ENCODE peak calls at places on chromosomes 5 and 9, in four cellular contexts. K, W, V and C are unnamed samples.

GRCh38 chr5:74469234-74469972 is 171.1 kb downstream of the ENC1 start:
- ATAC-seq in K (no peak), W (no peak), V (no peak), C (no peak)

GRCh38 chr5:175695161-175696126 is 37.6 kb downstream of the HRH2 start:
- ATAC-seq in K (no peak), W (no peak), V (no peak), C (no peak)

GRCh38 chr5:73437126-73438047 is 11.2 kb downstream of the FOXD1 start:
- ATAC-seq in K (no peak), W (peak; percentile 84), V (peak; percentile 93), C (peak; percentile 44)

GRCh38 chr9:81976351-81976750 is 12.2 kb upstream of the SPATA31D1 start:
- ATAC-seq in K (no peak), W (no peak), V (no peak), C (no peak)

GRCh38 chr5:65970481-65971367 is 44.3 kb downstream of the ERBIN start:
- ATAC-seq in K (no peak), W (no peak), V (peak; percentile 16), C (no peak)

GRCh38 chr5:38607930-38608545 is 51.6 kb upstream of the LIFR start:
- ATAC-seq in K (no peak), W (no peak), V (peak; percentile 67), C (no peak)

GRCh38 chr9:89137548-89138462 is 40.8 kb downstream of the SHC3 start:
- ATAC-seq in K (peak; percentile 51), W (no peak), V (no peak), C (peak; percentile 92)

GRCh38 chr5:67723873-67724272 is 491.7 kb upstream of the PIK3R1 start:
- ATAC-seq in K (no peak), W (no peak), V (no peak), C (no peak)

GRCh38 chr9:98248737-98249474 is 6.5 kb downstream of the TBC1D2 start:
- ATAC-seq in K (peak; percentile 75), W (no peak), V (peak; percentile 84), C (peak; percentile 75)

GRCh38 chr5:7875151-7875550 is 6.2 kb downstream of the MTRR start:
- ATAC-seq in K (no peak), W (no peak), V (no peak), C (no peak)

GRCh38 chr9:92764988-92765936 is 629 bp upstream of the BICD2 start:
- ATAC-seq in K (peak; percentile 99), W (peak; percentile 95), V (peak; percentile 96), C (peak; percentile 98)
- TF ChIP-seq EP300 in K (no peak), W (no peak), V (no peak), C (no peak)

GRCh38 chr9:130682490-130683121 is 11.0 kb upstream of the EXOSC2 start:
- ATAC-seq in K (peak; percentile 88), W (peak; percentile 77), V (peak; percentile 67), C (peak; percentile 62)
- H3K4me3 ChIP-seq in K (peak overlapping the region; percentile 70), W (peak overlapping the region; percentile 62), V (peak overlapping the region; percentile 66), C (no peak overlapping the region)

GRCh38 chr5:3740546-3741371 is 145.1 kb downstream of the IRX1 start:
- ATAC-seq in K (peak; percentile 21), W (no peak), V (no peak), C (no peak)

GRCh38 chr5:3736926-3737325 is 141.3 kb downstream of the IRX1 start:
- ATAC-seq in K (no peak), W (no peak), V (no peak), C (no peak)

GRCh38 chr5:3738909-3739308 is 143.3 kb downstream of the IRX1 start:
- ATAC-seq in K (no peak), W (no peak), V (no peak), C (no peak)

GRCh38 chr5:3734621-3735020 is 139.0 kb downstream of the IRX1 start:
- ATAC-seq in K (no peak), W (no peak), V (no peak), C (no peak)

GRCh38 chr5:3736466-3736865 is 140.8 kb downstream of the IRX1 start:
- ATAC-seq in K (no peak), W (no peak), V (no peak), C (no peak)
- H3K27me3 ChIP-seq in K (no peaks in the 10 kb centered on the region), W (no peaks in the 10 kb centered on the region), V (peaks cover 26% of the 10 kb centered on the region), C (peaks cover 4% of the 10 kb centered on the region)

DNA sequence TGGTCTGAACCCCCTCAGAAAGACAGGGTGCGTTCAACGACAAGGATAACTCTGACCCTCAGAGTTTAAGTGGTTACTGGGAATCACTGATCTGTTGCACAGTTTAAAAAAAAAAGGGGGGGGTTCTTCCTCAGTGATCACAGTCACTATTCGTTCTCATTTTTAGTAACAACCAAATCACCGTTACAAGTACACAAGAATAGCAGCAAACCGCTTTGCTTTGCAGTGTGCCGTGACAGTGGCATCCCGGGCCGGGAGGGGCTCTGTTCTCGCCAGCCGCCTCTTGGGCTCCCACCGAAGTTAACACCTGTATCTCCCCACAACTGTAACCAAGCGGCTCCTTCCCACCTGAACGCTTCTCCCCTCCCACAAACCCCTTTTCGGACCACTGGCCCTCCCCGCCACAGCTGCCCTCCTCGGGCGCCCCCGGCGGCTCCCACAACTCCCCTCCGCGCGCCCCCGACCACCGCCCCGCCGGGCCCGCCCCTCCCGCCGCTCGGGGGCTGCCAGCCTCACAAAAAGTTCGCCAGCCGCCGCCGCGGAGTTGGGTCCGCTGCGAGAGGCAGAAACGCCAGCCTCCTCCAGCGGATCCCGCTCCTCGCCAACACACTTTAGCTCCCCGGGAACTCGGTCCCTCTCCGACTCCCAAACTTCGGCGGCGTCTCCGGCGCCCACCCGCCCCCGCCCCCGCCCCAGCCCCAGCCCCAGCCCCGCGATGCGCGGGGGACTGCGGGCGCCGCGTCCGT is 1.2 kb downstream of the SSBP2 start:
- ATAC-seq in K (no peak), W (no peak), V (peak; percentile 2), C (no peak)
- TF ChIP-seq EP300 in K (no peak), W (no peak), V (no peak), C (no peak)

DNA sequence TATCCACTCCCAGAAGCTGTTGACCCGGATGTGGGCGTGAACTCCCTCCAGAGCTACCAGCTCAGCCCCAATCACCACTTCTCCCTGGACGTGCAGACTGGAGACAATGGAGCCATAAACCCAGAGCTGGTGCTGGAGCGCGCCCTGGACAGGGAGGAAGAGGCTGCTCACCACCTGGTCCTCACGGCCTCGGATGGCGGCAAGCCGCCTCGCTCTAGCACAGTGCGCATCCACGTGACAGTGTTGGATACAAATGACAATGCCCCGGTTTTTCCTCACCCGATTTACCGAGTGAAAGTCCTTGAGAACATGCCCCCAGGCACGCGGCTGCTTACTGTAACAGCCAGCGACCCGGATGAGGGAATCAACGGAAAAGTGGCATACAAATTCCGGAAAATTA is 834 bp downstream of the PCDHGA8 start:
- ATAC-seq in K (no peak), W (no peak), V (no peak), C (no peak)
- H3K4me3 ChIP-seq in K (no peak overlapping the region), W (no peak overlapping the region), V (no peak overlapping the region), C (no peak overlapping the region)

GRCh38 chr5:176747670-176748072 is 62.7 kb upstream of the UNC5A start:
- ATAC-seq in K (no peak), W (no peak), V (no peak), C (no peak)
- H3K27me3 ChIP-seq in K (peaks cover 21% of the 10 kb centered on the region), W (peaks cover 81% of the 10 kb centered on the region), V (peaks cover 72% of the 10 kb centered on the region), C (peaks cover 83% of the 10 kb centered on the region)

GRCh38 chr9:16659096-16659495 is 211.4 kb downstream of the BNC2 start:
- ATAC-seq in K (no peak), W (no peak), V (no peak), C (no peak)
- TF ChIP-seq EP300 in K (no peak), W (no peak), V (no peak), C (no peak)

GRCh38 chr9:127223266-127223665 is 41.3 kb upstream of the GARNL3 start:
- ATAC-seq in K (no peak), W (no peak), V (no peak), C (no peak)

GRCh38 chr9:127222388-127223095 is 42.0 kb upstream of the GARNL3 start:
- ATAC-seq in K (no peak), W (no peak), V (no peak), C (no peak)

GRCh38 chr9:127224178-127224882 is 40.2 kb upstream of the GARNL3 start:
- ATAC-seq in K (peak; percentile 91), W (peak; percentile 87), V (peak; percentile 90), C (peak; percentile 79)

GRCh38 chr9:127224883-127225739 is 39.5 kb upstream of the GARNL3 start:
- ATAC-seq in K (peak; percentile 97), W (peak; percentile 74), V (peak; percentile 91), C (peak; percentile 89)

GRCh38 chr9:127223810-127224177 is 40.8 kb upstream of the GARNL3 start:
- ATAC-seq in K (no peak), W (peak; percentile 38), V (peak; percentile 4), C (no peak)
- H3K4me3 ChIP-seq in K (peak overlapping the region; percentile 97), W (peak overlapping the region; percentile 70), V (peak overlapping the region; percentile 57), C (no peak overlapping the region)

GRCh38 chr5:95668728-95669127 is 14.1 kb downstream of the SPATA9 start:
- ATAC-seq in K (no peak), W (no peak), V (no peak), C (no peak)

GRCh38 chr5:95668216-95668615 is 14.6 kb downstream of the SPATA9 start:
- ATAC-seq in K (no peak), W (no peak), V (no peak), C (no peak)

GRCh38 chr5:95669540-95669939 is 13.3 kb downstream of the SPATA9 start:
- ATAC-seq in K (peak; percentile 76), W (no peak), V (peak; percentile 70), C (peak; percentile 95)

GRCh38 chr5:95669985-95670384 is 12.8 kb downstream of the SPATA9 start:
- ATAC-seq in K (peak; percentile 34), W (no peak), V (peak; percentile 56), C (no peak)

DNA sequence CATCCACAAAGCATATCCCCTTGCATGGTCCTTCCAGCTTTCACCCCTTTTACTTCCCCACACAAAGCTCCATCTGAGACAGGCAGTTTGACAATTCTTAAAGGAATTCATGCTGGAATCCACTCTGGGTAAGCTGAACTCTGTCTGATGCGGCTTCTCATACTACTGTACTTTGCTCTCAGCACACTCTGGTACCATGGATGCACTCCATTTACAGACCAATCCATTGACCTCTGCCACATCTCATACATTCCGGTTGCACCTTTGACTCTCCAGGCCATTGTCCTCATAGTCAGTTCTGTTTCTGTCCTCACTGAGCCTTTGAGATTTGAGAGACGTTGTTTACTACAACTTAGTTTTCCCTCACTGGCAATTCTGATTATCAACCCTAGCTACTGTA is 12.2 kb downstream of the SPATA9 start:
- ATAC-seq in K (no peak), W (peak; percentile 89), V (no peak), C (no peak)
- H3K27me3 ChIP-seq in K (no peaks in the 10 kb centered on the region), W (no peaks in the 10 kb centered on the region), V (no peaks in the 10 kb centered on the region), C (no peaks in the 10 kb centered on the region)